ENCODE peak calls at places on chromosomes 1 and 21, in seven cellular contexts. Y, D, P, N, A, O and S are unnamed samples.

GRCh38 chr1:238606896-238607295 is 716.2 kb upstream of the ZP4 start:
- DNase-seq in Y (no peak), D (no peak), P (peak), N (no peak), A (no peak), O (no peak), S (no peak)

GRCh38 chr1:117284408-117285215 is 73.9 kb upstream of the VTCN1 start:
- DNase-seq in Y (no peak), D (no peak), P (peak), N (no peak), A (peak), O (peak), S (no peak)

GRCh38 chr1:119160851-119161250 is 20.4 kb upstream of the WARS2 start:
- DNase-seq in Y (no peak), D (no peak), P (peak), N (no peak), A (no peak), O (no peak), S (no peak)

GRCh38 chr1:53368314-53369033 is 40.6 kb upstream of the LRP8 start:
- DNase-seq in Y (no peak), D (peak), P (no peak), N (peak), A (no peak), O (no peak), S (no peak)

GRCh38 chr1:204711947-204712701 is 26.6 kb upstream of the LRRN2 start:
- DNase-seq in Y (no peak), D (peak), P (no peak), N (peak), A (peak), O (no peak), S (peak)

GRCh38 chr1:209349372-209350324 is 233.9 kb upstream of the CAMK1G start:
- DNase-seq in Y (no peak), D (no peak), P (peak), N (no peak), A (peak), O (peak), S (no peak)

GRCh38 chr21:31754561-31754960 is 22.6 kb upstream of the SCAF4 start:
- DNase-seq in Y (no peak), D (no peak), P (no peak), N (no peak), A (no peak), O (no peak), S (no peak)

GRCh38 chr1:1614204-1614953 is 921 bp upstream of the MIB2 start:
- DNase-seq in Y (no peak), D (no peak), P (peak), N (no peak), A (no peak), O (no peak), S (peak)

GRCh38 chr21:16308269-16308668 is 578.5 kb downstream of the USP25 start:
- DNase-seq in Y (no peak), D (no peak), P (peak), N (no peak), A (no peak), O (peak), S (no peak)

GRCh38 chr1:53316742-53317650 is 10.9 kb downstream of the LRP8 start:
- DNase-seq in Y (no peak), D (no peak), P (no peak), N (no peak), A (no peak), O (no peak), S (no peak)

GRCh38 chr1:56627636-56628039 is 17.5 kb upstream of the PRKAA2 start:
- DNase-seq in Y (no peak), D (no peak), P (peak), N (no peak), A (peak), O (no peak), S (no peak)

GRCh38 chr1:23198373-23198772 is 18.9 kb downstream of the HTR1D start:
- DNase-seq in Y (no peak), D (no peak), P (peak), N (no peak), A (no peak), O (no peak), S (no peak)

GRCh38 chr1:3684031-3684430 is 31.7 kb downstream of the TP73 start:
- DNase-seq in Y (no peak), D (no peak), P (no peak), N (no peak), A (peak), O (no peak), S (no peak)

GRCh38 chr1:147626739-147627138 is 43.6 kb downstream of the ACP6 start:
- DNase-seq in Y (no peak), D (no peak), P (no peak), N (no peak), A (no peak), O (no peak), S (no peak)

GRCh38 chr1:1758692-1759455 is 19.4 kb downstream of the NADK start:
- DNase-seq in Y (no peak), D (peak), P (no peak), N (peak), A (no peak), O (no peak), S (peak)

GRCh38 chr1:81834921-81835698 is 34.4 kb downstream of the ADGRL2 start:
- DNase-seq in Y (no peak), D (peak), P (peak), N (peak), A (no peak), O (peak), S (no peak)
- H3K4me3 ChIP-seq in Y (no peak), D (no peak), P (no peak), N (peak), A (no peak), O (no peak), S (no peak)

GRCh38 chr1:242147096-242147976 is 148.4 kb upstream of the MAP1LC3C start:
- DNase-seq in Y (no peak), D (no peak), P (peak), N (no peak), A (peak), O (no peak), S (no peak)

GRCh38 chr1:242140871-242141270 is 142.0 kb upstream of the MAP1LC3C start:
- DNase-seq in Y (no peak), D (no peak), P (peak), N (no peak), A (no peak), O (no peak), S (no peak)

GRCh38 chr1:242146640-242147039 is 147.7 kb upstream of the MAP1LC3C start:
- DNase-seq in Y (no peak), D (no peak), P (no peak), N (no peak), A (no peak), O (no peak), S (no peak)
- H3K4me3 ChIP-seq in Y (no peak), D (peak), P (peak), N (peak), A (no peak), O (no peak), S (no peak)

DNA sequence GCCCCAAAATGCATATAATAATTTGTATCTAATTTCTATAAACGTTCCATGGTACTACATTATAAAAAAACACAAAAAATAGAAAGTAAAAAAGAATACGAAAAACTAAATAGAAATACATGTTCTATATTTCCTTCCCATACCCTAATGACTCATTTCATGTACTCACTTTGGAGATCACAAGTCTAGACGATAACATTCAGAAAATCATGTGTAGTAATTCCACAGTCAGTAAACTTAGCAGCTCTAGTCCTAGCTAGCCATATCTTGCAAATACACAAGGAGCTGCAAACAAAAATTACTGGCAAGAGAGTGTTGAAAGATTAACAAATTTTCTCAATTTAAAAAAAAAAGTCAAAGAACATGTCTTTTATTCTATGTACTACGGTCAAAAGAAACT is 1.4 kb downstream of the GOLPH3L start:
- DNase-seq in Y (no peak), D (no peak), P (no peak), N (no peak), A (no peak), O (no peak), S (no peak)
- H3K4me3 ChIP-seq in Y (no peak), D (no peak), P (no peak), N (no peak), A (no peak), O (no peak), S (no peak)

GRCh38 chr1:32465541-32466002 is 700 bp downstream of the ZBTB8B start:
- DNase-seq in Y (no peak), D (no peak), P (no peak), N (no peak), A (peak), O (no peak), S (no peak)

GRCh38 chr1:32464191-32464715 is 619 bp upstream of the ZBTB8B start:
- DNase-seq in Y (no peak), D (no peak), P (peak), N (no peak), A (peak), O (no peak), S (no peak)

GRCh38 chr1:32466761-32467160 is 1.9 kb downstream of the ZBTB8B start:
- DNase-seq in Y (no peak), D (no peak), P (no peak), N (no peak), A (no peak), O (no peak), S (no peak)

GRCh38 chr1:32468791-32469190 is 3.9 kb downstream of the ZBTB8B start:
- DNase-seq in Y (no peak), D (no peak), P (no peak), N (no peak), A (no peak), O (no peak), S (no peak)

DNA sequence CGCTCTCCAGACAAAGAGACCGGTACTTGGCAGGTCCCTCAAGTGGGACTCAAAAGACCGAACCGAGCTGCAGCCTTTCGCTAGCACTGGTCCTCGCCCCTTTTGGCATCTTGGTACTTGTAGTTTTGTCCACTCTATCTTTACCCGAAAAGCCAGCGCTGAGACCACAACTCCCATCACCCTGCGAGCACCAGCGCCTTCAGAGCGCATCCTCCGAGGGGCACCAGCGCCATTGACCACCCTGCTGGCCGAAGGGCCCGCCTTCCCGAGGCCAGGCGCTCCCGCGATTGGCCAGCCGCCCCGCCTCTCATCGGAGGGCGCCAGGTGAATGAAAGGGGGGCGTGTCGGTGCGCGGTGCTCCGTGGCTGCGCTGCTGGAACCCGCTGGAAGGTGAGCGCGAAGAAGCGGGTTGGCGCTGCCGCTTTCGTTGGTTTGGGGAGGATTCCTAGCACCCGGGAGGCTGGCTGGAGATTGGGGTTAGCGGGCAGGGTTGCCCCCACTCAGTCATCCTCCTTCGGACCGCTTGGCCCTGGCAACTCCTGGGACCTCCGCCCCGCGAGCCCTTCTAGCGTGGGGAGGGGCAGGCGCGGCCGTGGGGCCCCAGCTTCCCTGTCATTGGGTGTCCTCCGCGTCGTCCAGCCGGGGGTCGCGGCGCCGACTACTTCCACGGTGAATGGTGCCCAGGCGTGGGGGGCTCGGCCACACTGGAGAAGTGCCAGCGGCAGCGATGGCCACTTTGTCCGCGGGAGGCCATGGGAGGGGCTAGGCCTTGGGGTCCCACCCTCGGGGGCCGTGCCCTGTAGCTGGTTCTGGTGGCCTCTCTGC is at the start of gene ZBTB8B:
- DNase-seq in Y (peak), D (peak), P (peak), N (peak), A (peak), O (peak), S (peak)
- H3K4me3 ChIP-seq in Y (peak), D (peak), P (peak), N (peak), A (peak), O (peak), S (peak)

DNA sequence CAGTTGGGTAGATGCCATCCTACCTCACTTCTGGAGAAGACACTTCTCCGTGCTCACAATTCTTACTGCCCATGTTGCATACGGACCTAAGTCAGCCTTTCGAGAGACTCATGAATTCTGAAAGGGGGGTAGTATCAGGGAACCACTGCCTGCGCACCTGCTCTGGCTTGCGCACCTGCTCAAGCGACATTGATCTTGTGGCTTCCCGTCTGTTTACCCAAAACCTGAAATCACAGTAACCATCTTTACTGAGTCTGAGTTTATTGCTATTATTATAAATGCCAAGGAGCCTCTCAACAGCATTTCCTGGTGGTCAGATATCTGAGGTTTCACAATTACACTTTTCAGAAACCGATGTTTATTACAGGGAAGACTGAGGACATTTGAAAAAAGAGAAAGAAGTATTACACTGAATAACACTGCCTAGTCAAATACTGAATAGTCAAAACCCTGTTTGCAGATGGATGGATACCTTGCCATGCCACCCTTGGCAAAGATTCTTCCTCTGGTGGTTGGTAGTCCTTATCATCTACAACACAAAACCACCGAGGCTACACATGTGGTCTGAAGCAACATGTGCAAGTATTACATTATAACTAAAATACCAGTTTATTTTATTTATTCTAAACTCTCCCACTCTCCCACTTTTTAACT is 208.7 kb downstream of the SIPA1L2 start:
- DNase-seq in Y (no peak), D (no peak), P (no peak), N (no peak), A (no peak), O (peak), S (no peak)
- H3K4me3 ChIP-seq in Y (no peak), D (no peak), P (no peak), N (no peak), A (no peak), O (no peak), S (no peak)

GRCh38 chr21:26965567-26966359 is 1.1 kb downstream of the ADAMTS5 start:
- DNase-seq in Y (no peak), D (peak), P (no peak), N (peak), A (peak), O (no peak), S (peak)

GRCh38 chr21:26966978-26967913 is at the start of gene ADAMTS5:
- DNase-seq in Y (peak), D (peak), P (peak), N (peak), A (peak), O (no peak), S (peak)

GRCh38 chr21:26964379-26964778 is 2.5 kb downstream of the ADAMTS5 start:
- DNase-seq in Y (peak), D (peak), P (no peak), N (peak), A (peak), O (no peak), S (no peak)

GRCh38 chr21:26966360-26966977 is 419 bp downstream of the ADAMTS5 start:
- DNase-seq in Y (peak), D (no peak), P (peak), N (no peak), A (peak), O (no peak), S (peak)

DNA sequence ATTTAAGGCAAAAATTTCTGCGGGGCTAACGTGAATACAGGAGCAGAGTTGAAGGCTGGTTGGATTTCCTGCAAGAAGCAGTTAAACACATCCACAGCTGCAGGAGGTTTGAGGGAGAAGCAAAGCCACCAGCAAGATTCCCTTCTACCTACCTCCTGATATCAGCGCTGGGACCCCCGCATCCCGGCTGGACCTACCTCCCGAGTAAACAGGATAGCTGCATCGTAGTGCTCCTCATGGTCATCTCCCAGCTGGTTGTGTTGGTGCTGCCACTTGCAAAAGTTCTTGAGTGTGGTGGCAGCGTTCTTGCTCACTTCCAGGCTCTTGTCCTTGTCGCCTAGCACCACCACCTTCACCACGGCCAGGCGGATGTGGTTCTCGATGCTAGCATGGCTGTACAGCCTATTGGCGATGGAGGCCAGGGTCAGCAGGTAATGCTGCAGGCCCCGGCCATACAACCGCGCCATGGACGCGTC is 1.8 kb downstream of the ADAMTS5 start:
- DNase-seq in Y (no peak), D (no peak), P (peak), N (no peak), A (no peak), O (no peak), S (no peak)
- H3K4me3 ChIP-seq in Y (peak), D (peak), P (no peak), N (peak), A (no peak), O (no peak), S (no peak)